ENCODE peak calls at places on chromosome 21, in eight cellular contexts. One of them, this sample, is unnamed. For H3K4me1, the result is how much of the 10 kb centered on the place peaks cover.

GRCh38 chr21:25369524-25370300 is 237.6 kb downstream of the MRPL39 start:
- DNase-seq in astrocyte: peak
- DNase-seq in CD8-positive, alpha-beta T cell: no peak
- DNase-seq in fibroblast of lung: peak
- DNase-seq in tibial artery: no peak
- DNase-seq in naive thymus-derived CD4-positive, alpha-beta T cell: no peak
- DNase-seq in adrenal gland: no peak
- DNase-seq in ovary: no peak
- DNase-seq in this sample: no peak

GRCh38 chr21:41642399-41642798 is 124.5 kb downstream of the RIPK4 start:
- DNase-seq in astrocyte: peak
- DNase-seq in CD8-positive, alpha-beta T cell: no peak
- DNase-seq in fibroblast of lung: peak
- DNase-seq in tibial artery: no peak
- DNase-seq in naive thymus-derived CD4-positive, alpha-beta T cell: no peak
- DNase-seq in adrenal gland: no peak
- DNase-seq in ovary: no peak
- DNase-seq in this sample: no peak

GRCh38 chr21:25464275-25464674 is 143.0 kb downstream of the MRPL39 start:
- DNase-seq in astrocyte: no peak
- DNase-seq in CD8-positive, alpha-beta T cell: no peak
- DNase-seq in fibroblast of lung: no peak
- DNase-seq in tibial artery: no peak
- DNase-seq in naive thymus-derived CD4-positive, alpha-beta T cell: no peak
- DNase-seq in adrenal gland: no peak
- DNase-seq in ovary: no peak
- DNase-seq in this sample: no peak

GRCh38 chr21:31732891-31733520 is 1.1 kb upstream of the SCAF4 start:
- DNase-seq in astrocyte: no peak
- DNase-seq in CD8-positive, alpha-beta T cell: no peak
- DNase-seq in fibroblast of lung: peak
- DNase-seq in tibial artery: no peak
- DNase-seq in naive thymus-derived CD4-positive, alpha-beta T cell: no peak
- DNase-seq in adrenal gland: peak
- DNase-seq in ovary: no peak
- DNase-seq in this sample: peak

GRCh38 chr21:30979054-30979453 is 59.2 kb downstream of the KRTAP19-8 start:
- DNase-seq in astrocyte: no peak
- DNase-seq in CD8-positive, alpha-beta T cell: no peak
- DNase-seq in fibroblast of lung: no peak
- DNase-seq in tibial artery: no peak
- DNase-seq in naive thymus-derived CD4-positive, alpha-beta T cell: no peak
- DNase-seq in adrenal gland: no peak
- DNase-seq in ovary: no peak
- DNase-seq in this sample: no peak

GRCh38 chr21:41744028-41744940 is 22.6 kb downstream of the RIPK4 start:
- DNase-seq in astrocyte: no peak
- DNase-seq in CD8-positive, alpha-beta T cell: no peak
- DNase-seq in fibroblast of lung: no peak
- DNase-seq in tibial artery: no peak
- DNase-seq in naive thymus-derived CD4-positive, alpha-beta T cell: no peak
- DNase-seq in adrenal gland: no peak
- DNase-seq in ovary: no peak
- DNase-seq in this sample: no peak

GRCh38 chr21:26519142-26519541 is 53.9 kb downstream of the CYYR1 start:
- DNase-seq in astrocyte: no peak
- DNase-seq in CD8-positive, alpha-beta T cell: no peak
- DNase-seq in fibroblast of lung: no peak
- DNase-seq in tibial artery: no peak
- DNase-seq in naive thymus-derived CD4-positive, alpha-beta T cell: no peak
- DNase-seq in adrenal gland: no peak
- DNase-seq in ovary: no peak
- DNase-seq in this sample: no peak

GRCh38 chr21:41477641-41478318 is 30.2 kb downstream of the TMPRSS2 start:
- DNase-seq in astrocyte: peak
- DNase-seq in CD8-positive, alpha-beta T cell: no peak
- DNase-seq in fibroblast of lung: peak
- DNase-seq in tibial artery: no peak
- DNase-seq in naive thymus-derived CD4-positive, alpha-beta T cell: no peak
- DNase-seq in adrenal gland: no peak
- DNase-seq in ovary: no peak
- DNase-seq in this sample: no peak

GRCh38 chr21:38486705-38487104 is 11.6 kb downstream of the ERG start:
- DNase-seq in astrocyte: no peak
- DNase-seq in CD8-positive, alpha-beta T cell: no peak
- DNase-seq in fibroblast of lung: no peak
- DNase-seq in tibial artery: no peak
- DNase-seq in naive thymus-derived CD4-positive, alpha-beta T cell: no peak
- DNase-seq in adrenal gland: no peak
- DNase-seq in ovary: no peak
- DNase-seq in this sample: no peak

GRCh38 chr21:14321042-14321441 is 61.9 kb downstream of the HSPA13 start:
- DNase-seq in astrocyte: no peak
- DNase-seq in CD8-positive, alpha-beta T cell: no peak
- DNase-seq in fibroblast of lung: no peak
- DNase-seq in tibial artery: no peak
- DNase-seq in naive thymus-derived CD4-positive, alpha-beta T cell: no peak
- DNase-seq in adrenal gland: no peak
- DNase-seq in ovary: no peak
- DNase-seq in this sample: no peak

GRCh38 chr21:37700641-37701202 is 215.5 kb downstream of the KCNJ6 start:
- DNase-seq in astrocyte: peak
- DNase-seq in CD8-positive, alpha-beta T cell: no peak
- DNase-seq in fibroblast of lung: peak
- DNase-seq in tibial artery: no peak
- DNase-seq in naive thymus-derived CD4-positive, alpha-beta T cell: no peak
- DNase-seq in adrenal gland: peak
- DNase-seq in ovary: no peak
- DNase-seq in this sample: peak

GRCh38 chr21:39434950-39435349 is 10.6 kb downstream of the LCA5L start:
- DNase-seq in astrocyte: no peak
- DNase-seq in CD8-positive, alpha-beta T cell: no peak
- DNase-seq in fibroblast of lung: no peak
- DNase-seq in tibial artery: no peak
- DNase-seq in naive thymus-derived CD4-positive, alpha-beta T cell: no peak
- DNase-seq in adrenal gland: no peak
- DNase-seq in ovary: no peak
- DNase-seq in this sample: no peak

GRCh38 chr21:42291003-42291750 is 24.0 kb downstream of the TFF3 start:
- DNase-seq in astrocyte: no peak
- DNase-seq in CD8-positive, alpha-beta T cell: no peak
- DNase-seq in fibroblast of lung: no peak
- DNase-seq in tibial artery: no peak
- DNase-seq in naive thymus-derived CD4-positive, alpha-beta T cell: no peak
- DNase-seq in adrenal gland: no peak
- DNase-seq in ovary: no peak
- DNase-seq in this sample: no peak

GRCh38 chr21:42091899-42092508 is 20.9 kb downstream of the UMODL1 start:
- DNase-seq in astrocyte: no peak
- DNase-seq in CD8-positive, alpha-beta T cell: no peak
- DNase-seq in fibroblast of lung: no peak
- DNase-seq in tibial artery: no peak
- DNase-seq in naive thymus-derived CD4-positive, alpha-beta T cell: no peak
- DNase-seq in adrenal gland: no peak
- DNase-seq in ovary: no peak
- DNase-seq in this sample: no peak

GRCh38 chr21:40714516-40714915 is 132.4 kb downstream of the DSCAM start:
- DNase-seq in astrocyte: no peak
- DNase-seq in CD8-positive, alpha-beta T cell: no peak
- DNase-seq in fibroblast of lung: peak
- DNase-seq in tibial artery: no peak
- DNase-seq in naive thymus-derived CD4-positive, alpha-beta T cell: no peak
- DNase-seq in adrenal gland: no peak
- DNase-seq in ovary: no peak
- DNase-seq in this sample: no peak

GRCh38 chr21:41766883-41767605 is at the start of gene RIPK4:
- DNase-seq in astrocyte: no peak
- DNase-seq in CD8-positive, alpha-beta T cell: peak
- DNase-seq in fibroblast of lung: peak
- DNase-seq in tibial artery: no peak
- DNase-seq in naive thymus-derived CD4-positive, alpha-beta T cell: peak
- DNase-seq in adrenal gland: no peak
- DNase-seq in ovary: no peak
- DNase-seq in this sample: no peak

GRCh38 chr21:41631564-41632461 is 123.9 kb upstream of the TMPRSS2 start:
- DNase-seq in astrocyte: peak
- DNase-seq in CD8-positive, alpha-beta T cell: no peak
- DNase-seq in fibroblast of lung: peak
- DNase-seq in tibial artery: no peak
- DNase-seq in naive thymus-derived CD4-positive, alpha-beta T cell: no peak
- DNase-seq in adrenal gland: no peak
- DNase-seq in ovary: no peak
- DNase-seq in this sample: no peak

GRCh38 chr21:14995695-14996490 is 68.9 kb downstream of the NRIP1 start:
- DNase-seq in astrocyte: peak
- DNase-seq in CD8-positive, alpha-beta T cell: no peak
- DNase-seq in fibroblast of lung: peak
- DNase-seq in tibial artery: no peak
- DNase-seq in naive thymus-derived CD4-positive, alpha-beta T cell: no peak
- DNase-seq in adrenal gland: peak
- DNase-seq in ovary: no peak
- DNase-seq in this sample: no peak

GRCh38 chr21:41488080-41488479 is 19.9 kb downstream of the TMPRSS2 start:
- DNase-seq in astrocyte: no peak
- DNase-seq in CD8-positive, alpha-beta T cell: no peak
- DNase-seq in fibroblast of lung: no peak
- DNase-seq in tibial artery: no peak
- DNase-seq in naive thymus-derived CD4-positive, alpha-beta T cell: no peak
- DNase-seq in adrenal gland: peak
- DNase-seq in ovary: no peak
- DNase-seq in this sample: no peak

GRCh38 chr21:45818276-45818903 is 163.2 kb upstream of the COL6A1 start:
- DNase-seq in astrocyte: peak
- DNase-seq in CD8-positive, alpha-beta T cell: no peak
- DNase-seq in fibroblast of lung: peak
- DNase-seq in tibial artery: no peak
- DNase-seq in naive thymus-derived CD4-positive, alpha-beta T cell: no peak
- DNase-seq in adrenal gland: no peak
- DNase-seq in ovary: no peak
- DNase-seq in this sample: no peak
- H3K27ac ChIP-seq in astrocyte: peak
- H3K27ac ChIP-seq in CD8-positive, alpha-beta T cell: no peak
- H3K27ac ChIP-seq in fibroblast of lung: no peak
- H3K27ac ChIP-seq in tibial artery: no peak
- H3K27ac ChIP-seq in naive thymus-derived CD4-positive, alpha-beta T cell: no peak
- H3K27ac ChIP-seq in adrenal gland: no peak
- H3K27ac ChIP-seq in ovary: no peak
- H3K27ac ChIP-seq in this sample: no peak

GRCh38 chr21:44405091-44405947 is 50.0 kb upstream of the LRRC3 start:
- DNase-seq in astrocyte: no peak
- DNase-seq in CD8-positive, alpha-beta T cell: no peak
- DNase-seq in fibroblast of lung: no peak
- DNase-seq in tibial artery: no peak
- DNase-seq in naive thymus-derived CD4-positive, alpha-beta T cell: no peak
- DNase-seq in adrenal gland: no peak
- DNase-seq in ovary: no peak
- DNase-seq in this sample: no peak

GRCh38 chr21:44401386-44402160 is 48.2 kb downstream of the TRPM2 start:
- DNase-seq in astrocyte: no peak
- DNase-seq in CD8-positive, alpha-beta T cell: no peak
- DNase-seq in fibroblast of lung: no peak
- DNase-seq in tibial artery: no peak
- DNase-seq in naive thymus-derived CD4-positive, alpha-beta T cell: no peak
- DNase-seq in adrenal gland: no peak
- DNase-seq in ovary: no peak
- DNase-seq in this sample: no peak

GRCh38 chr21:44400791-44401385 is 47.5 kb downstream of the TRPM2 start:
- DNase-seq in astrocyte: no peak
- DNase-seq in CD8-positive, alpha-beta T cell: no peak
- DNase-seq in fibroblast of lung: no peak
- DNase-seq in tibial artery: no peak
- DNase-seq in naive thymus-derived CD4-positive, alpha-beta T cell: no peak
- DNase-seq in adrenal gland: no peak
- DNase-seq in ovary: no peak
- DNase-seq in this sample: no peak

GRCh38 chr21:44402323-44403105 is 49.1 kb downstream of the TRPM2 start:
- DNase-seq in astrocyte: no peak
- DNase-seq in CD8-positive, alpha-beta T cell: no peak
- DNase-seq in fibroblast of lung: no peak
- DNase-seq in tibial artery: no peak
- DNase-seq in naive thymus-derived CD4-positive, alpha-beta T cell: no peak
- DNase-seq in adrenal gland: no peak
- DNase-seq in ovary: no peak
- DNase-seq in this sample: no peak

DNA sequence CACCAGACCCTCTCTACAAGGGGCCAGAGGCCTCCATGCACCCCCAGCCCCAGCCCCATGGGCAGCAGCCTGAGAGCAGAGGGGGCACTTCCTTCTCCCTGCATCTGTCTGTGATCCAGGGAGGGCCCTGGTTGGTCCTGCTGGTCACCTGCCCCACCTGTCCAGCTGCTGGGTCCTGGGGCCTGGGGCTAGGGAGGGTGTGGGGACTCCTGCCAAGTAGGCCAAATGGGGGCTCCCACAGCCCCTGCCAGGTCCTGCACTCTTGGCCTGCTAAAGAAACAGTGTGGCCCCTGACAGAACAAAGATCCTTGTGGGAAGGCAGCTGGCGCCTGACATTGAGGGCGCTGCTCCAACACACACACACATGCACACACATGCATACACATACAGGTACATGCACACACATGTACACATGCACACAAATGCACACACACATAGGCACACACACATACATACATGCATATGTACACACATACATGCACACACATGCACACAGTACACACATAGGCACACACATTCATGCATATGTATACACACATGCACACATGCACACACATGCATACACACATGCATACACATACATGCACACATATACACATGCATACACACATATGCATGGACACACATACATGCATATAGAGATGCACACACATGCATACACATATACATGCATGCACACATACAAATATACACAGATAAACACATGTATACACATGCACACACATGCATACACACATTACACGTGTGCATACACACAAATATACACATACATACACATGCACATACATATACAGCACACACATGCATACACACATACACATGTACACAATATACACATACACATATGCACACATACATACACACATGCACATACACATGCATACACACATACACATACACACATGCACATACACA is 49.9 kb downstream of the TRPM2 start:
- DNase-seq in astrocyte: no peak
- DNase-seq in CD8-positive, alpha-beta T cell: no peak
- DNase-seq in fibroblast of lung: no peak
- DNase-seq in tibial artery: no peak
- DNase-seq in naive thymus-derived CD4-positive, alpha-beta T cell: no peak
- DNase-seq in adrenal gland: no peak
- DNase-seq in ovary: no peak
- DNase-seq in this sample: no peak
- H3K4me1 ChIP-seq in astrocyte: under half
- H3K4me1 ChIP-seq in CD8-positive, alpha-beta T cell: under half
- H3K4me1 ChIP-seq in fibroblast of lung: under half
- H3K4me1 ChIP-seq in tibial artery: under half
- H3K4me1 ChIP-seq in naive thymus-derived CD4-positive, alpha-beta T cell: under half
- H3K4me1 ChIP-seq in adrenal gland: under half
- H3K4me1 ChIP-seq in ovary: under half
- H3K4me1 ChIP-seq in this sample: under half

GRCh38 chr21:46347791-46348381 is 23.9 kb downstream of the PCNT start:
- DNase-seq in astrocyte: peak
- DNase-seq in CD8-positive, alpha-beta T cell: no peak
- DNase-seq in fibroblast of lung: peak
- DNase-seq in tibial artery: no peak
- DNase-seq in naive thymus-derived CD4-positive, alpha-beta T cell: no peak
- DNase-seq in adrenal gland: peak
- DNase-seq in ovary: no peak
- DNase-seq in this sample: peak
- H3K27ac ChIP-seq in astrocyte: no peak
- H3K27ac ChIP-seq in CD8-positive, alpha-beta T cell: no peak
- H3K27ac ChIP-seq in fibroblast of lung: peak
- H3K27ac ChIP-seq in tibial artery: no peak
- H3K27ac ChIP-seq in naive thymus-derived CD4-positive, alpha-beta T cell: no peak
- H3K27ac ChIP-seq in adrenal gland: peak
- H3K27ac ChIP-seq in ovary: no peak
- H3K27ac ChIP-seq in this sample: no peak

GRCh38 chr21:45365608-45366241 is 39.2 kb upstream of the COL18A1 start:
- DNase-seq in astrocyte: peak
- DNase-seq in CD8-positive, alpha-beta T cell: no peak
- DNase-seq in fibroblast of lung: peak
- DNase-seq in tibial artery: no peak
- DNase-seq in naive thymus-derived CD4-positive, alpha-beta T cell: no peak
- DNase-seq in adrenal gland: no peak
- DNase-seq in ovary: no peak
- DNase-seq in this sample: no peak
- H3K4me1 ChIP-seq in astrocyte: under half
- H3K4me1 ChIP-seq in CD8-positive, alpha-beta T cell: under half
- H3K4me1 ChIP-seq in fibroblast of lung: under half
- H3K4me1 ChIP-seq in tibial artery: under half
- H3K4me1 ChIP-seq in naive thymus-derived CD4-positive, alpha-beta T cell: under half
- H3K4me1 ChIP-seq in adrenal gland: under half
- H3K4me1 ChIP-seq in ovary: under half
- H3K4me1 ChIP-seq in this sample: half or more